ENCODE peak calls at places on chromosome 18, in nine cellular contexts. K is ascending aorta, O is cardiac fibroblast, T is lower lobe of right lung, B is right lobe of liver, E is keratinocyte, L is hepatocyte, S is bronchial epithelial cell, A is epithelial cell of proximal tubule. W is an unnamed sample.

GRCh38 chr18:3931542-3932112 is 481.7 kb downstream of the TGIF1 start:
- DNase-seq in L (no peak), O (no peak), K (no peak), B (no peak), S (no peak), A (no peak), E (no peak), T (no peak), W (no peak)

GRCh38 chr18:45626330-45627203 is 11.3 kb downstream of the SLC14A2 start:
- DNase-seq in T (no peak), L (peak), S (peak), E (no peak), O (peak), B (no peak), K (peak), A (no peak), W (no peak)

GRCh38 chr18:8982416-8983183 is 119.9 kb upstream of the NDUFV2 start:
- DNase-seq in A (peak), T (no peak), K (no peak), O (peak), E (peak), L (peak), B (peak), S (peak), W (peak)

GRCh38 chr18:54173250-54173649 is 51.2 kb downstream of the MBD2 start:
- DNase-seq in B (no peak), K (no peak), O (no peak), E (no peak), T (no peak), L (no peak), A (no peak), S (no peak), W (no peak)

GRCh38 chr18:68937204-68937603 is 139.3 kb downstream of the CCDC102B start:
- DNase-seq in L (no peak), O (no peak), T (no peak), K (no peak), E (no peak), A (no peak), B (no peak), S (no peak), W (no peak)

GRCh38 chr18:45654677-45655076 is 39.4 kb downstream of the SLC14A2 start:
- DNase-seq in A (no peak), B (no peak), K (no peak), L (no peak), E (no peak), S (peak), T (no peak), O (no peak), W (no peak)

GRCh38 chr18:44736664-44737063 is 56.0 kb downstream of the SETBP1 start:
- DNase-seq in E (no peak), L (no peak), K (no peak), B (no peak), O (no peak), A (no peak), T (no peak), S (peak), W (no peak)

GRCh38 chr18:74378179-74378682 is 62.6 kb downstream of the C18orf63 start:
- DNase-seq in E (no peak), S (no peak), A (no peak), K (peak), T (no peak), O (peak), B (no peak), L (no peak), W (no peak)

GRCh38 chr18:68519341-68519740 is 195.6 kb downstream of the TMX3 start:
- DNase-seq in S (no peak), A (no peak), B (no peak), E (no peak), T (no peak), L (no peak), O (peak), K (no peak), W (no peak)

GRCh38 chr18:56709463-56709862 is 58.3 kb downstream of the WDR7 start:
- DNase-seq in K (no peak), A (peak), E (peak), O (peak), T (no peak), S (peak), B (no peak), L (peak), W (peak)

GRCh38 chr18:55090566-55091187 is 131.4 kb upstream of the CCDC68 start:
- DNase-seq in L (no peak), E (no peak), B (no peak), A (no peak), S (no peak), K (no peak), T (no peak), O (no peak), W (no peak)

GRCh38 chr18:34659579-34660517 is 50.2 kb upstream of the DTNA start:
- DNase-seq in A (peak), K (peak), S (peak), E (peak), L (peak), B (peak), T (peak), O (peak), W (peak)

GRCh38 chr18:25230658-25231326 is 121.2 kb downstream of the ZNF521 start:
- DNase-seq in O (peak), A (no peak), K (peak), S (peak), T (peak), L (peak), B (peak), E (no peak), W (peak)

GRCh38 chr18:815353-815752 is 3.3 kb upstream of the YES1 start:
- DNase-seq in S (no peak), L (no peak), B (no peak), E (no peak), K (no peak), O (no peak), T (no peak), A (no peak), W (no peak)

GRCh38 chr18:470661-471501 is 29.6 kb downstream of the COLEC12 start:
- DNase-seq in S (no peak), T (no peak), L (no peak), B (no peak), K (no peak), E (no peak), O (peak), A (peak), W (peak)

GRCh38 chr18:34097312-34097711 is 127.4 kb downstream of the NOL4 start:
- DNase-seq in K (no peak), E (no peak), B (no peak), T (no peak), L (no peak), A (peak), O (peak), S (peak), W (no peak)

GRCh38 chr18:3075491-3075890 is 62.5 kb upstream of the LPIN2 start:
- DNase-seq in K (no peak), O (no peak), B (no peak), A (no peak), T (no peak), E (no peak), L (no peak), S (peak), W (peak)

GRCh38 chr18:4807495-4808293 is 352.6 kb upstream of the DLGAP1 start:
- DNase-seq in K (peak), S (no peak), B (no peak), E (no peak), A (no peak), L (no peak), O (no peak), T (no peak), W (no peak)

GRCh38 chr18:59672125-59672769 is 25.0 kb downstream of the CCBE1 start:
- DNase-seq in T (no peak), K (no peak), S (peak), E (no peak), O (no peak), L (no peak), B (no peak), A (no peak), W (no peak)

GRCh38 chr18:2244641-2245040 is 326.7 kb downstream of the METTL4 start:
- DNase-seq in S (no peak), O (no peak), L (no peak), E (no peak), K (no peak), A (no peak), T (no peak), B (no peak), W (no peak)

GRCh38 chr18:10270160-10270571 is 184.3 kb upstream of the APCDD1 start:
- DNase-seq in S (no peak), E (no peak), B (no peak), O (peak), A (no peak), T (no peak), K (no peak), L (no peak), W (no peak)

GRCh38 chr18:50924372-50924771 is 43.5 kb upstream of the ELAC1 start:
- DNase-seq in L (no peak), E (no peak), S (no peak), O (peak), T (no peak), K (no peak), A (no peak), B (no peak), W (no peak)

GRCh38 chr18:31506024-31506742 is 8.2 kb downstream of the DSG2 start:
- DNase-seq in O (peak), T (no peak), S (peak), B (no peak), L (no peak), K (no peak), E (no peak), A (no peak), W (no peak)

GRCh38 chr18:63590966-63591695 is 4.0 kb downstream of the SERPINB13 start:
- DNase-seq in O (no peak), E (no peak), B (no peak), T (no peak), K (no peak), S (no peak), A (no peak), L (no peak), W (no peak)

GRCh38 chr18:45505497-45506206 is 109.6 kb upstream of the SLC14A2 start:
- DNase-seq in E (no peak), A (no peak), O (no peak), K (no peak), L (no peak), B (no peak), T (no peak), S (no peak), W (no peak)

GRCh38 chr18:598053-598665 is 1.4 kb downstream of the CLUL1 start:
- DNase-seq in E (no peak), A (no peak), O (no peak), L (no peak), K (no peak), T (no peak), B (no peak), S (no peak), W (no peak)

GRCh38 chr18:44852818-44853217 is 172.1 kb downstream of the SETBP1 start:
- DNase-seq in O (no peak), T (no peak), L (no peak), S (no peak), A (no peak), E (no peak), K (no peak), B (peak), W (no peak)

GRCh38 chr18:73636355-73636754 is 511.3 kb downstream of the FBXO15 start:
- DNase-seq in L (no peak), O (peak), K (no peak), A (no peak), S (peak), B (no peak), T (no peak), E (no peak), W (no peak)

GRCh38 chr18:41593276-41593675 is 361.8 kb upstream of the PIK3C3 start:
- DNase-seq in T (no peak), O (no peak), K (no peak), L (no peak), E (no peak), B (no peak), A (no peak), S (no peak), W (peak)

GRCh38 chr18:31643003-31643402 is 41.4 kb downstream of the B4GALT6 start:
- DNase-seq in S (peak), L (no peak), T (no peak), K (no peak), A (no peak), E (no peak), O (peak), B (no peak), W (no peak)

GRCh38 chr18:56532176-56532840 is 106.1 kb downstream of the TXNL1 start:
- DNase-seq in E (no peak), L (no peak), O (peak), A (no peak), B (no peak), S (peak), T (no peak), K (no peak), W (no peak)

GRCh38 chr18:11162889-11163288 is 13.5 kb upstream of the PIEZO2 start:
- DNase-seq in T (no peak), S (no peak), O (no peak), B (no peak), A (no peak), E (no peak), L (no peak), K (no peak), W (no peak)

GRCh38 chr18:74963820-74964446 is 245.0 kb downstream of the PTGR3 start:
- DNase-seq in S (peak), K (no peak), E (peak), T (peak), O (peak), B (no peak), A (no peak), L (peak), W (no peak)

GRCh38 chr18:22560797-22561196 is 143.1 kb upstream of the CTAGE1 start:
- DNase-seq in S (no peak), O (no peak), K (no peak), B (no peak), T (no peak), L (no peak), A (no peak), E (no peak), W (no peak)
- H3K4me3 ChIP-seq in S (no peak), O (no peak), K (peak), B (no peak), T (no peak), L (peak), A (no peak), E (no peak), W (no peak)

GRCh38 chr18:66616523-66616983 is 12.7 kb upstream of the CDH19 start:
- DNase-seq in B (no peak), K (no peak), O (peak), E (no peak), A (no peak), S (peak), L (peak), T (no peak), W (no peak)
- TF ChIP-seq CTCF in B (no peak), K (no peak), O (peak), E (no peak), A (peak), S (peak), L (peak), T (peak), W (peak)

GRCh38 chr18:23586249-23587196 is at the start of gene NPC1:
- DNase-seq in B (peak), S (peak), O (peak), T (peak), K (peak), A (peak), L (peak), E (peak), W (peak)

GRCh38 chr18:23583071-23583865 is 3.0 kb downstream of the NPC1 start:
- DNase-seq in K (no peak), O (no peak), A (no peak), E (no peak), T (no peak), L (no peak), B (no peak), S (no peak), W (no peak)

GRCh38 chr18:23585897-23586248 is 433 bp downstream of the NPC1 start:
- DNase-seq in S (no peak), B (no peak), K (no peak), E (no peak), T (no peak), O (no peak), L (no peak), A (no peak), W (no peak)

GRCh38 chr18:23585007-23585871 is 1.1 kb downstream of the NPC1 start:
- DNase-seq in A (no peak), K (no peak), T (no peak), L (peak), E (no peak), O (peak), B (no peak), S (peak), W (no peak)

GRCh38 chr18:23584019-23584970 is 2.0 kb downstream of the NPC1 start:
- DNase-seq in A (no peak), S (no peak), E (no peak), O (no peak), K (no peak), T (peak), B (no peak), L (no peak), W (no peak)
- H3K4me3 ChIP-seq in A (peak), S (no peak), E (peak), O (peak), K (peak), T (peak), B (no peak), L (peak), W (peak)

GRCh38 chr18:40413160-40413559 is 1541.9 kb upstream of the PIK3C3 start:
- DNase-seq in A (no peak), E (no peak), T (no peak), L (peak), K (no peak), S (peak), O (peak), B (no peak), W (no peak)
- TF ChIP-seq CTCF in A (peak), E (peak), T (no peak), L (peak), K (no peak), S (peak), O (peak), B (no peak), W (peak)

GRCh38 chr18:13614318-13614643 is 112.1 kb downstream of the FAM210A start:
- DNase-seq in K (no peak), S (no peak), T (no peak), A (no peak), L (no peak), B (no peak), O (no peak), E (no peak), W (no peak)
- H3K4me3 ChIP-seq in K (no peak), S (no peak), T (no peak), A (no peak), L (no peak), B (no peak), O (no peak), E (no peak), W (no peak)

GRCh38 chr18:7452331-7452730 is 114.8 kb upstream of the PTPRM start:
- DNase-seq in B (no peak), L (peak), O (peak), T (no peak), E (no peak), K (peak), S (peak), A (no peak), W (no peak)
- TF ChIP-seq CTCF in B (peak), L (peak), O (peak), T (peak), E (peak), K (peak), S (peak), A (peak), W (peak)

DNA sequence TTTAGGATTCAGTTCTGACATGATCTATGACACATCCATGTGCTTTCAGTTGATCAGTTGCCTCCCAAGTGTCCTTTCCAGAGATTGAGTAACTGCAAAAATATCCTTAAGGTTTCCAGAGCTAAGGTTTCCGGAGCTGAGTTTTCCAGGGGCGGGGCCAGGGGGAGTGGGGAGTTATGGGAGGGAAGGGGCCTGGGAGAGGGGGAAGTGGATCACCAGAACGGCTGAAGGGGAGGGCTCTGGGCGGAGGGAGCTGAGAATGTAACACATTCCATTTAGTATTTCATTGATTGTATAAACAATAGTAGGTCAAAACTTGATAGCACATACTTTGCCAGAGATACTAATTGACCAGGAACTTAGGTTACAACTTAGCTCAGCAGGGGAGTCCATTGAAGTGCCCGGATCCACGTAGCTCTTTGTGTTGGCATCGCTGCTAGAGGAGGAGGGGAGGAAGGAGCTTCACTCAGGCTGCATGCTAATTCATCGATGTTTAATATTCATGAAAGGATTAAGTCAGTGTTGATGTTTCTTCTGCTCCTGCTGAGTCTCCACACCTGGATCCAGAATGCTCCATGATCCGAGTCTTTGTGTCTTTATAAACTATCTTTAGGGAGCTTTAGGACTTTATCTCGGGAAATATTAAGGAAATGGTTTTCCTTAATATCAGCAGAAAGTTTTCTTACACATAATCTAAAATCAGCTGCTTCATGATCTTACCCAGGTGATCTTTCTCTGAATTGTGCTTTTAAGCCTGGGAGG is 289.7 kb downstream of the ALPK2 start:
- DNase-seq in L (peak), O (no peak), T (no peak), B (no peak), S (peak), A (no peak), E (no peak), K (no peak), W (no peak)
- H3K4me3 ChIP-seq in L (no peak), O (no peak), T (no peak), B (no peak), S (no peak), A (no peak), E (no peak), K (no peak), W (no peak)

GRCh38 chr18:79802298-79802697 is 4.6 kb downstream of the KCNG2 start:
- DNase-seq in T (peak), O (no peak), B (no peak), S (no peak), A (no peak), L (no peak), K (no peak), E (no peak), W (no peak)
- TF ChIP-seq CTCF in T (no peak), O (no peak), B (no peak), S (no peak), A (no peak), L (no peak), K (no peak), E (no peak), W (no peak)

GRCh38 chr18:57776354-57776753 is 26.8 kb downstream of the ATP8B1 start:
- DNase-seq in S (peak), B (no peak), E (no peak), L (no peak), K (peak), A (no peak), T (no peak), O (no peak), W (no peak)
- H3K4me3 ChIP-seq in S (no peak), B (no peak), E (peak), L (no peak), K (no peak), A (no peak), T (no peak), O (no peak), W (no peak)

DNA sequence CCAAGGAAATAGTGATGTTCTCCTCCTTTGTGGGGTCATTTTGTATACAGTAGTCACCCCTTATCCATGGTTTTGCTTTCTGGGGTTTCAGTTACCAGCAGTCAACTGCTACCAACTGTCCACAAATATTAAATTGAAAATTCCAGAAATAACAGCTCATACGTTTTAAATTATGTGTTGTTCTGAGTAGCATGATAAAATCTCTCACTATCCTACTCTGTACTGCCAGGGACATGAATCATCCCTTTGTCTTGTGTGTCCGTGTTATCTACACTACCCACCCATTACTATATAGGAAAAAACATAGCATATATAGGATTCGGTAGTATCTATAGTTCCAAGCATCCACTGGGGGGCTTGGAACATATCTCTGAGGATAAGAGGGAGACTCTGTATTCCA is 120.9 kb upstream of the DCC start:
- DNase-seq in O (no peak), S (no peak), L (no peak), B (no peak), T (no peak), E (no peak), K (no peak), A (no peak), W (no peak)
- TF ChIP-seq CTCF in O (no peak), S (no peak), L (no peak), B (no peak), T (no peak), E (no peak), K (no peak), A (no peak), W (no peak)

W was measured in retinal pigment epithelial cell.